ENCODE peak calls at places on chromosomes 1 and 21, in four cellular contexts. T is NCI-H2029 treated with DMSO at 0.1 percent for 48 hours; M is astrocyte of the spinal cord; I is activated CD4-positive, alpha-beta memory T cell treated with anti-CD3 and anti-CD28 coated beads for 36 hours. L is an unnamed sample.

GRCh38 chr1:10387611-10388386 is 11.1 kb upstream of the PGD start:
- DNase-seq in I (no peak), T (no peak), M (peak; percentile 82), L (peak; percentile 41)

GRCh38 chr1:113860891-113861290 is 10.6 kb downstream of the PTPN22 start:
- DNase-seq in I (no peak), T (no peak), M (peak; percentile 71), L (peak; percentile 69)

GRCh38 chr1:30191154-30191702 is 532.2 kb downstream of the MATN1 start:
- DNase-seq in T (no peak), I (peak; percentile 57), M (peak; percentile 0), L (peak; percentile 91)

GRCh38 chr1:1406101-1406820 is 832 bp downstream of the MRPL20 start:
- DNase-seq in T (no peak), I (no peak), M (no peak), L (no peak)

GRCh38 chr1:61101461-61102440 is 19.4 kb downstream of the NFIA start:
- DNase-seq in M (no peak), I (no peak), T (peak; percentile 86), L (no peak)

GRCh38 chr1:151311589-151312331 is 15.5 kb downstream of the PI4KB start:
- DNase-seq in M (peak; percentile 98), I (peak; percentile 91), T (no peak), L (peak; percentile 99)

GRCh38 chr1:221487781-221488520 is 253.9 kb downstream of the DUSP10 start:
- DNase-seq in M (peak; percentile 58), T (no peak), I (no peak), L (peak; percentile 75)

GRCh38 chr1:206631085-206631509 is 4.2 kb upstream of the DYRK3 start:
- DNase-seq in I (peak; percentile 44), T (peak; percentile 37), M (peak; percentile 85), L (peak; percentile 83)

GRCh38 chr1:54327386-54328116 is 78.6 kb downstream of the SSBP3 start:
- DNase-seq in T (no peak), I (no peak), M (peak; percentile 35), L (no peak)

GRCh38 chr1:206503591-206504362 is 3.6 kb upstream of the RASSF5 start:
- DNase-seq in I (peak; percentile 81), M (peak; percentile 97), T (no peak), L (peak; percentile 97)

GRCh38 chr1:33155877-33156538 is 25.8 kb downstream of the TRIM62 start:
- DNase-seq in I (no peak), M (no peak), T (peak; percentile 5), L (no peak)

GRCh38 chr1:222068937-222069336 is 327.0 kb upstream of the DUSP10 start:
- DNase-seq in T (no peak), M (no peak), I (no peak), L (peak; percentile 15)

GRCh38 chr1:235015291-235015990 is 113.2 kb downstream of the TOMM20 start:
- DNase-seq in M (no peak), I (peak; percentile 84), T (no peak), L (no peak)

GRCh38 chr1:104921552-104921951 is 1171.9 kb downstream of the AMY1C start:
- DNase-seq in I (no peak), M (peak; percentile 12), T (no peak), L (no peak)

GRCh38 chr1:61853545-61853944 is 111.3 kb downstream of the PATJ start:
- DNase-seq in I (no peak), M (peak; percentile 30), T (no peak), L (no peak)

GRCh38 chr1:201366696-201367095 is 10.8 kb downstream of the TNNT2 start:
- DNase-seq in T (no peak), I (no peak), M (no peak), L (no peak)

GRCh38 chr1:173048629-173049326 is 2.0 kb downstream of the TNFSF18 start:
- DNase-seq in I (no peak), M (peak; percentile 47), T (no peak), L (peak; percentile 43)

GRCh38 chr21:38223893-38224540 is 32.8 kb upstream of the KCNJ15 start:
- DNase-seq in M (peak; percentile 59), I (peak; percentile 17), T (no peak), L (no peak)

GRCh38 chr1:221768444-221769066 is 26.7 kb upstream of the DUSP10 start:
- DNase-seq in M (no peak), T (no peak), I (no peak), L (no peak)

GRCh38 chr1:94983343-94983742 is 56.4 kb upstream of the CNN3 start:
- DNase-seq in I (no peak), T (no peak), M (peak; percentile 72), L (peak; percentile 82)

GRCh38 chr21:45050361-45050785 is 24.0 kb upstream of the ADARB1 start:
- DNase-seq in M (no peak), T (no peak), I (no peak), L (no peak)

GRCh38 chr1:231134624-231135023 is 27.2 kb upstream of the TRIM67 start:
- DNase-seq in T (no peak), I (no peak), M (peak; percentile 35), L (no peak)

GRCh38 chr1:186775881-186776560 is 52.7 kb upstream of the PLA2G4A start:
- DNase-seq in M (no peak), T (no peak), I (no peak), L (peak; percentile 36)

GRCh38 chr1:3033795-3034100 is 12.5 kb downstream of the ACTRT2 start:
- DNase-seq in T (no peak), I (no peak), M (no peak), L (no peak)

GRCh38 chr1:205967555-205968335 is 24.5 kb upstream of the SLC26A9 start:
- DNase-seq in M (no peak), I (no peak), T (no peak), L (no peak)

GRCh38 chr1:209800984-209801834 is 4.7 kb downstream of the IRF6 start:
- DNase-seq in I (no peak), T (peak; percentile 8), M (peak; percentile 13), L (no peak)

GRCh38 chr1:232981161-232981560 is 30.8 kb downstream of the NTPCR start:
- DNase-seq in M (no peak), T (no peak), I (no peak), L (no peak)

GRCh38 chr1:176033474-176033873 is 173.6 kb downstream of the COP1 start:
- DNase-seq in I (no peak), M (peak; percentile 14), T (no peak), L (no peak)

GRCh38 chr1:203035111-203036000 is 9.1 kb downstream of the PPFIA4 start:
- DNase-seq in M (no peak), I (no peak), T (no peak), L (no peak)